ENCODE peak calls at places on chromosome 9, in nine cellular contexts. R is brain microvascular endothelial cell; V is Calu3; G is GM06990; M is HTR-8/SVneo; I is activated naive CD4-positive, alpha-beta T cell; K is activated CD8-positive, alpha-beta T cell treated with anti-CD3 and anti-CD28 coated beads, Interleukin-2, amount 10 ng/mL, durations not matched to agents 7 days and 5 days; F is non-pigmented ciliary epithelial cell; P is upper lobe of right lung. D is an unnamed sample.
A peak's percentile ranks its signal among the peaks of the same experiment; 100 is the strongest.

GRCh38 chr9:119375892-119376291 is 6.7 kb upstream of the BRINP1 start:
- DNase-seq in G (no peak), I (no peak), K (no peak), V (no peak), F (no peak), R (no peak), P (no peak), M (no peak), D (no peak)

GRCh38 chr9:126108240-126108639 is 218.4 kb upstream of the MVB12B start:
- DNase-seq in K (no peak), F (no peak), G (no peak), M (peak; percentile 36), R (peak; percentile 4), V (no peak), P (peak; percentile 17), I (no peak), D (no peak)

GRCh38 chr9:115395511-115396021 is 277.6 kb upstream of the TNC start:
- DNase-seq in R (peak; percentile 54), I (no peak), K (no peak), V (no peak), G (no peak), F (no peak), M (no peak), P (no peak), D (no peak)

GRCh38 chr9:90942555-90942954 is 140.9 kb downstream of the SYK start:
- DNase-seq in R (no peak), V (no peak), P (no peak), G (peak; percentile 42), F (no peak), M (peak; percentile 34), K (no peak), I (no peak), D (no peak)

GRCh38 chr9:114250235-114250568 is 72.7 kb upstream of the ORM1 start:
- DNase-seq in M (no peak), K (no peak), G (no peak), V (no peak), R (peak; percentile 4), P (peak; percentile 91), F (no peak), I (no peak), D (no peak)

GRCh38 chr9:128163523-128164331 is 3.7 kb downstream of the BBLN start:
- DNase-seq in V (no peak), F (no peak), G (no peak), R (no peak), I (no peak), K (no peak), M (no peak), P (no peak), D (no peak)

GRCh38 chr9:124309665-124310064 is 51.9 kb downstream of the NEK6 start:
- DNase-seq in M (peak; percentile 88), G (no peak), R (peak; percentile 99), I (no peak), V (peak; percentile 82), F (peak; percentile 95), P (no peak), K (no peak), D (no peak)

GRCh38 chr9:133711428-133712220 is 26.5 kb downstream of the SARDH start:
- DNase-seq in V (peak; percentile 34), P (peak; percentile 72), M (peak; percentile 60), F (no peak), R (peak; percentile 90), G (no peak), K (no peak), I (no peak), D (no peak)

GRCh38 chr9:74783408-74783807 is 104.3 kb downstream of the TRPM6 start:
- DNase-seq in P (no peak), R (peak; percentile 63), M (peak; percentile 23), F (no peak), K (no peak), V (no peak), I (no peak), G (no peak), D (no peak)

GRCh38 chr9:121640486-121641227 is 10.8 kb upstream of the DAB2IP start:
- DNase-seq in M (no peak), I (no peak), R (no peak), V (no peak), P (no peak), G (no peak), K (no peak), F (no peak), D (no peak)

GRCh38 chr9:106075568-106075967 is 381.2 kb downstream of the TMEM38B start:
- DNase-seq in M (no peak), G (no peak), P (no peak), K (no peak), R (no peak), V (no peak), I (no peak), F (no peak), D (no peak)

GRCh38 chr9:128225770-128226753 is 22.9 kb downstream of the DNM1 start:
- DNase-seq in V (no peak), P (no peak), G (no peak), R (no peak), I (no peak), F (no peak), M (no peak), K (no peak), D (no peak)

GRCh38 chr9:121698627-121699270 is 47.3 kb downstream of the DAB2IP start:
- DNase-seq in P (no peak), R (no peak), F (no peak), M (peak; percentile 45), V (peak; percentile 34), K (peak; percentile 29), I (no peak), G (no peak), D (no peak)

GRCh38 chr9:5976668-5977397 is 38.6 kb downstream of the RANBP6 start:
- DNase-seq in G (peak; percentile 3), K (no peak), I (no peak), V (no peak), F (no peak), R (no peak), M (no peak), P (no peak), D (no peak)

GRCh38 chr9:81113408-81114124 is 575.8 kb downstream of the TLE1 start:
- DNase-seq in V (no peak), P (no peak), G (no peak), R (no peak), F (no peak), M (no peak), K (no peak), I (no peak), D (no peak)

GRCh38 chr9:32706004-32706749 is 70.7 kb upstream of the TAF1L start:
- DNase-seq in K (no peak), I (no peak), P (no peak), M (no peak), V (no peak), G (no peak), F (no peak), R (no peak), D (no peak)

D was measured in T-helper 22 cell.